ENCODE peak calls at places on chromosomes 11 and 22, in six cellular contexts. Q, U, C, R, H and J are unnamed samples.
A peak's percentile ranks its signal among the peaks of the same experiment; 100 is the strongest.

GRCh38 chr11:26478710-26479109 is 93.4 kb downstream of the MUC15 start:
- DNase-seq in H (no peak), Q (no peak), R (no peak), U (no peak), C (no peak), J (no peak)

GRCh38 chr11:9719949-9720646 is 56.2 kb downstream of the SWAP70 start:
- DNase-seq in R (no peak), Q (no peak), H (no peak), U (no peak), C (no peak), J (no peak)

GRCh38 chr22:38777087-38777671 is 16.8 kb downstream of the DNAL4 start:
- DNase-seq in H (no peak), Q (no peak), U (no peak), C (no peak), R (no peak), J (no peak)

GRCh38 chr11:102810943-102811528 is 13.1 kb upstream of the MMP1 start:
- DNase-seq in Q (no peak), C (no peak), H (no peak), U (no peak), R (peak; percentile 21), J (no peak)

GRCh38 chr11:114340311-114341131 is 44.3 kb downstream of the NNMT start:
- DNase-seq in H (peak; percentile 14), R (peak; percentile 75), U (peak; percentile 42), Q (peak; percentile 41), C (no peak), J (peak; percentile 77)

GRCh38 chr11:122900803-122901202 is 18.2 kb downstream of the JHY start:
- DNase-seq in R (no peak), H (no peak), Q (no peak), U (no peak), C (no peak), J (no peak)

GRCh38 chr11:36774603-36775002 is 176.6 kb upstream of the RAG2 start:
- DNase-seq in U (no peak), H (no peak), C (no peak), Q (no peak), R (no peak), J (no peak)

GRCh38 chr22:38942702-38943101 is 14.7 kb upstream of the APOBEC3A start:
- DNase-seq in H (no peak), C (no peak), U (no peak), Q (no peak), R (no peak), J (no peak)